ENCODE peak calls at places on chromosomes 2 and 18, in four cellular contexts. A is colonic mucosa, R is IMR-90, U is AG09309. V is an unnamed sample.

GRCh38 chr2:128506127-128506526 is 187.5 kb upstream of the HS6ST1 start:
- DNase-seq in A (no peak), R (no peak), U (no peak), V (no peak)

GRCh38 chr18:9643549-9643948 is 29.2 kb upstream of the PPP4R1 start:
- DNase-seq in A (no peak), R (peak; percentile 97), U (peak; percentile 88), V (no peak)

GRCh38 chr2:15817748-15818147 is 122.6 kb upstream of the MYCN start:
- DNase-seq in A (no peak), R (no peak), U (no peak), V (no peak)

GRCh38 chr18:12291161-12291560 is 16.9 kb upstream of the TUBB6 start:
- DNase-seq in A (no peak), R (no peak), U (no peak), V (no peak)

GRCh38 chr2:160720098-160720497 is 226.5 kb upstream of the RBMS1 start:
- DNase-seq in A (no peak), R (no peak), U (no peak), V (no peak)

GRCh38 chr2:25294573-25295462 is 46.9 kb downstream of the DNMT3A start:
- DNase-seq in A (peak; percentile 81), R (peak; percentile 24), U (no peak), V (peak; percentile 93)

GRCh38 chr18:35415511-35416427 is 38.6 kb upstream of the ZNF396 start:
- DNase-seq in A (no peak), R (peak; percentile 5), U (peak; percentile 29), V (no peak)

GRCh38 chr2:27966466-27966865 is 75.9 kb downstream of the BABAM2 start:
- DNase-seq in A (no peak), R (peak; percentile 15), U (no peak), V (no peak)

GRCh38 chr18:22551536-22552151 is 133.9 kb upstream of the CTAGE1 start:
- DNase-seq in A (no peak), R (peak; percentile 92), U (peak; percentile 88), V (no peak)

GRCh38 chr2:84458436-84459027 is 548 bp downstream of the SUCLG1 start:
- DNase-seq in A (peak; percentile 51), R (peak; percentile 12), U (no peak), V (peak; percentile 49)

GRCh38 chr2:15953891-15954680 is 13.7 kb downstream of the MYCN start:
- DNase-seq in A (no peak), R (no peak), U (no peak), V (no peak)

GRCh38 chr18:32624182-32624723 is 148.6 kb downstream of the KLHL14 start:
- DNase-seq in A (no peak), R (no peak), U (no peak), V (no peak)

GRCh38 chr2:123993728-123994323 is 31.3 kb upstream of the CNTNAP5 start:
- DNase-seq in A (peak; percentile 38), R (no peak), U (no peak), V (no peak)

GRCh38 chr18:48292787-48293409 is 116.3 kb downstream of the ZBTB7C start:
- DNase-seq in A (peak; percentile 9), R (no peak), U (no peak), V (no peak)

GRCh38 chr2:66494708-66495107 is 59.8 kb downstream of the MEIS1 start:
- DNase-seq in A (peak; percentile 44), R (peak; percentile 96), U (peak; percentile 32), V (no peak)

GRCh38 chr18:6881034-6881800 is 151.7 kb downstream of the ARHGAP28 start:
- DNase-seq in A (no peak), R (peak; percentile 60), U (peak; percentile 28), V (no peak)

GRCh38 chr2:191688934-191689695 is 11.2 kb downstream of the NABP1 start:
- DNase-seq in A (no peak), R (peak; percentile 80), U (peak; percentile 80), V (no peak)

GRCh38 chr2:231685349-231686191 is 22.8 kb upstream of the PTMA start:
- DNase-seq in A (no peak), R (no peak), U (no peak), V (no peak)

GRCh38 chr2:26915316-26915715 is 55.1 kb upstream of the MAPRE3 start:
- DNase-seq in A (no peak), R (no peak), U (no peak), V (no peak)

GRCh38 chr2:11754705-11755026 is 8.2 kb downstream of the LPIN1 start:
- DNase-seq in A (no peak), R (no peak), U (no peak), V (no peak)

GRCh38 chr2:11753452-11753885 is 7.0 kb downstream of the LPIN1 start:
- DNase-seq in A (peak; percentile 82), R (no peak), U (no peak), V (peak; percentile 88)

GRCh38 chr2:11757101-11757500 is 10.7 kb downstream of the LPIN1 start:
- DNase-seq in A (no peak), R (no peak), U (no peak), V (no peak)

GRCh38 chr2:11752906-11753305 is 6.5 kb downstream of the LPIN1 start:
- DNase-seq in A (no peak), R (no peak), U (no peak), V (no peak)

GRCh38 chr2:11753886-11754704 is 7.7 kb downstream of the LPIN1 start:
- DNase-seq in A (peak; percentile 58), R (peak; percentile 61), U (no peak), V (peak; percentile 55)
- H3K4me3 ChIP-seq in A (peak overlapping the region; percentile 4), R (no peak overlapping the region), U (no peak overlapping the region), V (no peak overlapping the region)

GRCh38 chr18:25493401-25493800 is 141.4 kb upstream of the ZNF521 start:
- DNase-seq in A (no peak), R (no peak), U (no peak), V (no peak)
- H3K4me3 ChIP-seq in A (no peak overlapping the region), R (no peak overlapping the region), U (no peak overlapping the region), V (no peak overlapping the region)

DNA sequence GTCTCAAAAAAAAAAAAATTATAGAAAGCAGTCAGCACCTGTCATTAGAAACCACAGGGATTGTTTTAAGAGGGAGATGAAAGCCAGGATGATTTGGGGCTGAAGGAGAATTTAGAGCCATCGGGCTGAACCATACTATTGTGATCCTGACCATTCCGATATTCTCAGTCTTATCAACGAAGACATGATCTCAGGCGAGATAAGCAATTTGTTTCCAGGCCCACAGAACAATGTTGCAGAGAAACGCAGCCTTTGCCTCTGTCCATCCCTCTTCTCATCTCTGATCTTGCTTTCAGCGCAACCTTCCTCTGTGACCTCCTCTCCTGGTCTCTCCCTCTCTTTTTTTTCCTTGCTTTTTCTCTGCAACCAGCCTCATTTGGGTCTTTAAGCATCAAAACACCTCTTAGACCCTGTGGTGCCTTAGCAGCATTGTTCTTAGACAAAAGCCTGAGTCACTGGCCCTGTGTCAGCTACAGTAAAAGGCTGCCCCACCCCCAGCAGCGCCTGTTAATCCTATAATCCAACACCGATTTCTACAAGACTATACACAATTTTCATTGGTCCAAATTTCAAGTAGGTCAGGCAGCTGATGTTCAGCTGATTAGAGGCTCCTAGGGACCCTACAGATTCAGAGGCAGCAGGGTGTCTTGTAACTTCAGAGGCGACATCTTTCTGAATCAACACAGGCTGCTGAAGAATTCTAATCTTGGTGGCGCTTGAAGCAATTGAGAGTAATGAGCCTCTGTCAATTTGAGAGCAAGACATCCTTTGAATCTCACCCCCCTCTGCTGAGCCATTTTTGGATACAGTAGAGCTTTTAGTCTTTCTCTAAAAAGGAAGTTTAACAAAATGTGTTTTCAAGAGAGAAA is 206.0 kb downstream of the NCK2 start:
- DNase-seq in A (no peak), R (no peak), U (no peak), V (no peak)
- H3K4me3 ChIP-seq in A (no peak overlapping the region), R (no peak overlapping the region), U (no peak overlapping the region), V (no peak overlapping the region)

GRCh38 chr2:101828267-101829017 is 130.9 kb downstream of the MAP4K4 start:
- DNase-seq in A (no peak), R (no peak), U (no peak), V (no peak)

GRCh38 chr2:101830146-101830545 is 132.6 kb downstream of the MAP4K4 start:
- DNase-seq in A (no peak), R (no peak), U (no peak), V (no peak)

GRCh38 chr2:101830555-101830954 is 133.0 kb downstream of the MAP4K4 start:
- DNase-seq in A (no peak), R (peak; percentile 91), U (no peak), V (no peak)

GRCh38 chr2:101829429-101829828 is 131.9 kb downstream of the MAP4K4 start:
- DNase-seq in A (no peak), R (no peak), U (no peak), V (no peak)

DNA sequence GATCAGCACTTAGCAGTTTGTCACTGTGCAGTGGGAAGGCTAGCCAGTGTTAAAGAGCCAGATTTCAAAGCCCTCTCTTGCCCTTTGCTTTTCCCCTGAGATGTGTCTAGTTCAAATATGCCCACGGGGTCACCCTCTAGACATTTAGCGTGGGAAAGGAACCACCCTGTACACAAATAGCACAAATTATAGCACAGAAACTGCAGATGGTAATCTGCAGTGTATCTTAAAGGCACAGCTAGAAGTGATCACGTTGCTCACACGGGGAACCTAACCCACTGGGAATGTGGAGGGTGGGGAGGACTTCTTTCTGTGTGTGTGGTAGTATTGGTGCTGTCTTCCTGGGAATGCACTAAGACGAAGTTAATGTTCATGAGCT is 131.5 kb downstream of the MAP4K4 start:
- DNase-seq in A (no peak), R (no peak), U (no peak), V (no peak)
- H3K4me3 ChIP-seq in A (no peak overlapping the region), R (no peak overlapping the region), U (no peak overlapping the region), V (no peak overlapping the region)

GRCh38 chr2:86253424-86253823 is 54.2 kb downstream of the MRPL35 start:
- DNase-seq in A (no peak), R (no peak), U (no peak), V (no peak)

GRCh38 chr2:86251840-86252266 is 52.6 kb downstream of the MRPL35 start:
- DNase-seq in A (no peak), R (no peak), U (no peak), V (peak; percentile 34)

GRCh38 chr2:86249843-86250402 is 50.7 kb downstream of the MRPL35 start:
- DNase-seq in A (peak; percentile 54), R (no peak), U (no peak), V (no peak)

GRCh38 chr2:86243950-86244733 is 44.9 kb downstream of the MRPL35 start:
- DNase-seq in A (no peak), R (no peak), U (no peak), V (no peak)

GRCh38 chr2:86249176-86249842 is 50.1 kb downstream of the MRPL35 start:
- DNase-seq in A (no peak), R (peak; percentile 79), U (peak; percentile 68), V (no peak)
- H3K4me3 ChIP-seq in A (no peak overlapping the region), R (no peak overlapping the region), U (no peak overlapping the region), V (no peak overlapping the region)

GRCh38 chr2:80302001-80302464 is 2.5 kb downstream of the LRRTM1 start:
- DNase-seq in A (no peak), R (no peak), U (no peak), V (no peak)
- H3K4me3 ChIP-seq in A (no peak overlapping the region), R (no peak overlapping the region), U (no peak overlapping the region), V (no peak overlapping the region)

V was measured in mucosa of descending colon.